ENCODE peak calls at places on chromosomes 6 and 20, in seven cellular contexts. One of them, this sample, is unnamed.

GRCh38 chr6:140043762-140044378 is 669.4 kb upstream of the CITED2 start:
- DNase-seq in psoas muscle: no peak
- DNase-seq in cardiac muscle cell: no peak
- DNase-seq in HCT116: peak; percentile 43
- DNase-seq in heart left ventricle: no peak
- DNase-seq in body of pancreas: no peak
- DNase-seq in right lobe of liver: no peak
- DNase-seq in this sample: no peak

GRCh38 chr6:83853178-83853967 is at the start of gene RIPPLY2:
- DNase-seq in HCT116: no peak
- DNase-seq in psoas muscle: no peak
- DNase-seq in right lobe of liver: peak; percentile 45
- DNase-seq in cardiac muscle cell: peak; percentile 64
- DNase-seq in body of pancreas: no peak
- DNase-seq in heart left ventricle: no peak
- DNase-seq in this sample: no peak

GRCh38 chr20:49675368-49676151 is 38.1 kb downstream of the B4GALT5 start:
- DNase-seq in heart left ventricle: no peak
- DNase-seq in body of pancreas: no peak
- DNase-seq in right lobe of liver: no peak
- DNase-seq in psoas muscle: no peak
- DNase-seq in HCT116: no peak
- DNase-seq in cardiac muscle cell: no peak
- DNase-seq in this sample: peak; percentile 61

GRCh38 chr20:2520617-2521016 is 11.9 kb upstream of the ZNF343 start:
- DNase-seq in cardiac muscle cell: no peak
- DNase-seq in HCT116: no peak
- DNase-seq in body of pancreas: no peak
- DNase-seq in heart left ventricle: no peak
- DNase-seq in psoas muscle: no peak
- DNase-seq in right lobe of liver: no peak
- DNase-seq in this sample: no peak

GRCh38 chr6:52019092-52019491 is 68.3 kb downstream of the PKHD1 start:
- DNase-seq in HCT116: no peak
- DNase-seq in cardiac muscle cell: no peak
- DNase-seq in body of pancreas: no peak
- DNase-seq in psoas muscle: no peak
- DNase-seq in right lobe of liver: peak; percentile 58
- DNase-seq in heart left ventricle: no peak
- DNase-seq in this sample: no peak

GRCh38 chr6:45576648-45577624 is 199.2 kb upstream of the SUPT3H start:
- DNase-seq in psoas muscle: no peak
- DNase-seq in heart left ventricle: peak; percentile 87
- DNase-seq in HCT116: no peak
- DNase-seq in right lobe of liver: no peak
- DNase-seq in cardiac muscle cell: no peak
- DNase-seq in body of pancreas: no peak
- DNase-seq in this sample: no peak

GRCh38 chr6:105780146-105780860 is 305.8 kb upstream of the PRDM1 start:
- DNase-seq in right lobe of liver: no peak
- DNase-seq in psoas muscle: no peak
- DNase-seq in HCT116: peak; percentile 21
- DNase-seq in body of pancreas: no peak
- DNase-seq in heart left ventricle: no peak
- DNase-seq in cardiac muscle cell: no peak
- DNase-seq in this sample: no peak

GRCh38 chr6:1346556-1347186 is 34.8 kb downstream of the FOXQ1 start:
- DNase-seq in right lobe of liver: no peak
- DNase-seq in HCT116: no peak
- DNase-seq in body of pancreas: no peak
- DNase-seq in heart left ventricle: no peak
- DNase-seq in cardiac muscle cell: no peak
- DNase-seq in psoas muscle: no peak
- DNase-seq in this sample: no peak

GRCh38 chr6:130513770-130514169 is 148.0 kb downstream of the TMEM200A start:
- DNase-seq in body of pancreas: no peak
- DNase-seq in HCT116: no peak
- DNase-seq in cardiac muscle cell: no peak
- DNase-seq in psoas muscle: no peak
- DNase-seq in heart left ventricle: no peak
- DNase-seq in right lobe of liver: no peak
- DNase-seq in this sample: no peak

GRCh38 chr20:10131612-10132345 is 86.9 kb upstream of the SNAP25 start:
- DNase-seq in psoas muscle: peak; percentile 14
- DNase-seq in body of pancreas: peak; percentile 51
- DNase-seq in cardiac muscle cell: peak; percentile 9
- DNase-seq in right lobe of liver: peak; percentile 67
- DNase-seq in HCT116: no peak
- DNase-seq in heart left ventricle: peak; percentile 76
- DNase-seq in this sample: no peak

GRCh38 chr20:543369-544152 is at the start of gene CSNK2A1:
- DNase-seq in HCT116: peak; percentile 89
- DNase-seq in heart left ventricle: peak; percentile 96
- DNase-seq in psoas muscle: peak; percentile 94
- DNase-seq in right lobe of liver: peak; percentile 96
- DNase-seq in cardiac muscle cell: peak; percentile 98
- DNase-seq in body of pancreas: peak; percentile 96
- DNase-seq in this sample: peak; percentile 98

GRCh38 chr6:149508485-149508884 is 23.7 kb upstream of the ZC3H12D start:
- DNase-seq in HCT116: no peak
- DNase-seq in cardiac muscle cell: no peak
- DNase-seq in heart left ventricle: no peak
- DNase-seq in right lobe of liver: no peak
- DNase-seq in body of pancreas: no peak
- DNase-seq in psoas muscle: no peak
- DNase-seq in this sample: no peak

GRCh38 chr20:50194831-50195523 is 4.3 kb downstream of the CEBPB start:
- DNase-seq in heart left ventricle: no peak
- DNase-seq in HCT116: no peak
- DNase-seq in psoas muscle: peak; percentile 39
- DNase-seq in cardiac muscle cell: no peak
- DNase-seq in body of pancreas: no peak
- DNase-seq in right lobe of liver: no peak
- DNase-seq in this sample: no peak

GRCh38 chr6:113594726-113595125 is 262.4 kb upstream of the MARCKS start:
- DNase-seq in cardiac muscle cell: no peak
- DNase-seq in heart left ventricle: no peak
- DNase-seq in psoas muscle: no peak
- DNase-seq in right lobe of liver: no peak
- DNase-seq in HCT116: no peak
- DNase-seq in body of pancreas: no peak
- DNase-seq in this sample: no peak

GRCh38 chr6:110884321-110884720 is 9.7 kb downstream of the AMD1 start:
- DNase-seq in HCT116: no peak
- DNase-seq in right lobe of liver: no peak
- DNase-seq in psoas muscle: no peak
- DNase-seq in cardiac muscle cell: no peak
- DNase-seq in heart left ventricle: no peak
- DNase-seq in body of pancreas: no peak
- DNase-seq in this sample: no peak

GRCh38 chr20:910132-910839 is 5.8 kb downstream of the ANGPT4 start:
- DNase-seq in body of pancreas: no peak
- DNase-seq in psoas muscle: no peak
- DNase-seq in heart left ventricle: no peak
- DNase-seq in right lobe of liver: peak; percentile 15
- DNase-seq in HCT116: no peak
- DNase-seq in cardiac muscle cell: no peak
- DNase-seq in this sample: no peak

GRCh38 chr6:41547799-41548097 is 1.6 kb downstream of the FOXP4 start:
- DNase-seq in heart left ventricle: no peak
- DNase-seq in psoas muscle: no peak
- DNase-seq in HCT116: no peak
- DNase-seq in right lobe of liver: no peak
- DNase-seq in body of pancreas: no peak
- DNase-seq in cardiac muscle cell: no peak
- DNase-seq in this sample: no peak

GRCh38 chr6:41424370-41425058 is 89.1 kb downstream of the NCR2 start:
- DNase-seq in psoas muscle: peak; percentile 74
- DNase-seq in cardiac muscle cell: peak; percentile 83
- DNase-seq in heart left ventricle: peak; percentile 82
- DNase-seq in body of pancreas: peak; percentile 91
- DNase-seq in HCT116: peak; percentile 66
- DNase-seq in right lobe of liver: peak; percentile 68
- DNase-seq in this sample: peak; percentile 97

GRCh38 chr6:16494781-16495180 is 256.4 kb downstream of the GMPR start:
- DNase-seq in right lobe of liver: no peak
- DNase-seq in body of pancreas: no peak
- DNase-seq in cardiac muscle cell: no peak
- DNase-seq in heart left ventricle: no peak
- DNase-seq in psoas muscle: no peak
- DNase-seq in HCT116: no peak
- DNase-seq in this sample: no peak

GRCh38 chr6:85660181-85660611 is 17.5 kb upstream of the SYNCRIP start:
- DNase-seq in HCT116: peak; percentile 72
- DNase-seq in psoas muscle: peak; percentile 69
- DNase-seq in cardiac muscle cell: no peak
- DNase-seq in heart left ventricle: no peak
- DNase-seq in right lobe of liver: no peak
- DNase-seq in body of pancreas: no peak
- DNase-seq in this sample: no peak

GRCh38 chr6:116997496-116997895 is 120.5 kb downstream of the RFX6 start:
- DNase-seq in cardiac muscle cell: no peak
- DNase-seq in heart left ventricle: no peak
- DNase-seq in body of pancreas: no peak
- DNase-seq in right lobe of liver: no peak
- DNase-seq in HCT116: no peak
- DNase-seq in psoas muscle: no peak
- DNase-seq in this sample: no peak

GRCh38 chr20:62908971-62909791 is 17.1 kb downstream of the DIDO1 start:
- DNase-seq in right lobe of liver: no peak
- DNase-seq in heart left ventricle: no peak
- DNase-seq in cardiac muscle cell: no peak
- DNase-seq in psoas muscle: no peak
- DNase-seq in body of pancreas: no peak
- DNase-seq in HCT116: no peak
- DNase-seq in this sample: no peak

GRCh38 chr6:72622094-72622540 is 253 bp downstream of the KCNQ5 start:
- DNase-seq in right lobe of liver: no peak
- DNase-seq in heart left ventricle: no peak
- DNase-seq in cardiac muscle cell: peak; percentile 87
- DNase-seq in HCT116: no peak
- DNase-seq in body of pancreas: peak; percentile 37
- DNase-seq in psoas muscle: peak; percentile 52
- DNase-seq in this sample: peak; percentile 17

DNA sequence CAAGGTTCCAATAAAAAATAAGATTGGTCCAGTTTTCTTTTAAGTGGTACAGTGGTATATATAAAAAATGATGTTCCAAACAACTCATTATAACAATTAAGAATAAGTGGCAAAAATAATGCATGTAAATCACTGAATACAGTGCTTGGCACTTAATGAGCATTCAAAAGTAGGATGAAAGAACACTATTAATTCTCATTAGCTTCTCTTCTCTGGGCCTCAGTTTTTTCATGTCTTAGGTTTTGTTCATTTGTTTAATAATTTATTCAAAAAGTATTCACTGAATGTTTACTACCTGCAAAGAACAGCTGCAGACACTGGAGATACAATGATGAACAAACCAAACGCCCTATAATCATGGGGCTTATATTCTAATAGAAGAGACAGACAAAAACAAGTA is 21.1 kb downstream of the BCL2L1 start:
- DNase-seq in right lobe of liver: no peak
- DNase-seq in cardiac muscle cell: no peak
- DNase-seq in body of pancreas: no peak
- DNase-seq in heart left ventricle: no peak
- DNase-seq in HCT116: no peak
- DNase-seq in psoas muscle: no peak
- DNase-seq in this sample: no peak
- H3K4me3 ChIP-seq in right lobe of liver: no peak overlapping the region
- H3K4me3 ChIP-seq in cardiac muscle cell: no peak overlapping the region
- H3K4me3 ChIP-seq in body of pancreas: no peak overlapping the region
- H3K4me3 ChIP-seq in heart left ventricle: no peak overlapping the region
- H3K4me3 ChIP-seq in HCT116: no peak overlapping the region
- H3K4me3 ChIP-seq in psoas muscle: no peak overlapping the region
- H3K4me3 ChIP-seq in this sample: no peak overlapping the region

DNA sequence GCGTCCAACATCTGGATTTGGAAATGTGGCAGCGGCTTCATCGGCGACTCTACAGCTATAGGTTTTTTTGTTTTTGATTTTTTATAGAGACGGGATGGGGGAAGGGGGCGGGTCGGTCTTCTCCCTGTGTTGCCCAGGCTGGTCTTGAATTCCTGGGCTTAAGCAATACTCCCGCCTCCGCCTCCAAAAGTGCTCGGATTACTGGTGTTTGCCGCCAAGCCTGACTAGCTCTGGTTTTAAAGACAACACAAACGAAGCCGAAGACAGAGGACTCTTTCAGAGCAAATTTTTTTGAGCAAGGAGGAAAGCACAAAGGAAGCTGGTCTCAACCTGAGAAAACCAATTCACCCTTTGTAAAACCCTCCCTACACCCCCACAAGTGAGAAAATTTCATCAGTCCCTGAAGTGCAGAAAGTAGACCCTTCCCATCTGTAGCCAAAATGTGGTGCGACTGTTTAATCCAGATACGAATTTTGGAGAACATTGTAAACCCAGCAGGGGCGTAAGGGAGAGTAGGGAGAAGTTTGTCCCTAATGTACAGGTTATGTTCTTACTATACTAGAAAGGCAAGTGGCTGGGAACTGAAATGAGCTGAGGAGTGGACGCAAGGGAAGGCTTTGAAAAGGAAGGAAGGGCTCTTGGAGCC is 185.9 kb downstream of the TRIM27 start:
- DNase-seq in heart left ventricle: no peak
- DNase-seq in HCT116: no peak
- DNase-seq in right lobe of liver: no peak
- DNase-seq in psoas muscle: no peak
- DNase-seq in body of pancreas: no peak
- DNase-seq in cardiac muscle cell: no peak
- DNase-seq in this sample: no peak
- H3K36me3 ChIP-seq in heart left ventricle: no peaks in the 10 kb centered on the region
- H3K36me3 ChIP-seq in HCT116: no peaks in the 10 kb centered on the region
- H3K36me3 ChIP-seq in right lobe of liver: no peaks in the 10 kb centered on the region
- H3K36me3 ChIP-seq in psoas muscle: no peaks in the 10 kb centered on the region
- H3K36me3 ChIP-seq in body of pancreas: no peaks in the 10 kb centered on the region
- H3K36me3 ChIP-seq in cardiac muscle cell: no peaks in the 10 kb centered on the region
- H3K36me3 ChIP-seq in this sample: no peaks in the 10 kb centered on the region

GRCh38 chr6:161200610-161201201 is 73.2 kb downstream of the AGPAT4 start:
- DNase-seq in HCT116: no peak
- DNase-seq in body of pancreas: no peak
- DNase-seq in right lobe of liver: no peak
- DNase-seq in psoas muscle: no peak
- DNase-seq in cardiac muscle cell: no peak
- DNase-seq in heart left ventricle: no peak
- DNase-seq in this sample: no peak
- TF ChIP-seq CTCF in HCT116: peak; percentile 5
- TF ChIP-seq CTCF in body of pancreas: no peak
- TF ChIP-seq CTCF in right lobe of liver: no peak
- TF ChIP-seq CTCF in psoas muscle: no peak
- TF ChIP-seq CTCF in cardiac muscle cell: peak; percentile 6
- TF ChIP-seq CTCF in heart left ventricle: no peak
- TF ChIP-seq CTCF in this sample: no peak

DNA sequence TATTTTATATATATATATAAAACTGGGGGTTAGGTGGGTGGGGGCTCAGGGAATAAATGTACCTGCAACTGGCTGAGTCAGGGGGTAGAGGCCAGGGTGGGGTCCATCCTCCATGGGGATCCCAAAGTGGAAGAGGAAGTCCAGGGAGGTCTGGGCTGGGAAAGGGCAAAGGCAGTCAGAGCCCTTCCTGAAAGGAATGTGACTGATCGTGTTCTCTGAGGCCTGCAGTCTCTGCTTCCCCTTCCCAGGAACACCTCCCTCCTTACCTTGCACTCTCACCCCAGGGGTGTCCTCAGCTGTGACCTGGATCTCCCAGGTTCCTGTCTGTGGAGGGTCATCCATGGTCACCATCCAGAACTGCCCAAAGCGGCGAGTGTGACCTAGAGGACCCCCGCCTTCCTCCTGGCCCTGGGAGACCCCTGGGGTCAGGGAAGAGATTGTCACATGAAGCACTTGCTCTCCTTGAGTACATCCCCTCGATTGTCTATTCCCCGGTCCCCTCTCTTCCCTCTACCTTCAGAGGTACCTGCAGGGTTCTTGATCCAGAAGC is 4.7 kb downstream of the SAPCD1 start:
- DNase-seq in psoas muscle: no peak
- DNase-seq in heart left ventricle: no peak
- DNase-seq in body of pancreas: no peak
- DNase-seq in right lobe of liver: no peak
- DNase-seq in HCT116: no peak
- DNase-seq in cardiac muscle cell: no peak
- DNase-seq in this sample: no peak
- H3K4me3 ChIP-seq in psoas muscle: no peak overlapping the region
- H3K4me3 ChIP-seq in heart left ventricle: no peak overlapping the region
- H3K4me3 ChIP-seq in body of pancreas: no peak overlapping the region
- H3K4me3 ChIP-seq in right lobe of liver: no peak overlapping the region
- H3K4me3 ChIP-seq in HCT116: no peak overlapping the region
- H3K4me3 ChIP-seq in cardiac muscle cell: no peak overlapping the region
- H3K4me3 ChIP-seq in this sample: no peak overlapping the region

This sample was measured in mucosa of descending colon.